ENCODE peak calls at places on chromosome 5, in seven cellular contexts. W, B, F, H, U, A and G are unnamed samples.

GRCh38 chr5:142095035-142095434 is 13.5 kb upstream of the NDFIP1 start:
- DNase-seq in B (no peak), F (no peak), U (no peak), H (no peak), A (no peak), W (no peak), G (no peak)

GRCh38 chr5:172905346-172905756 is 53.9 kb upstream of the RPL26L1 start:
- DNase-seq in B (no peak), H (no peak), A (no peak), U (no peak), F (no peak), W (no peak), G (peak; percentile 37)

GRCh38 chr5:160064979-160065619 is 54.2 kb downstream of the PWWP2A start:
- DNase-seq in A (no peak), H (no peak), F (peak; percentile 73), B (no peak), W (no peak), U (no peak), G (no peak)

GRCh38 chr5:138488481-138488945 is 23.2 kb downstream of the EGR1 start:
- DNase-seq in A (no peak), F (peak; percentile 26), H (no peak), B (peak; percentile 47), U (peak; percentile 45), W (no peak), G (no peak)

GRCh38 chr5:113749334-113749733 is 235.8 kb downstream of the YTHDC2 start:
- DNase-seq in A (no peak), F (no peak), U (no peak), B (no peak), H (no peak), W (no peak), G (no peak)

GRCh38 chr5:146894763-146895521 is 16.4 kb upstream of the PPP2R2B start:
- DNase-seq in F (no peak), W (no peak), H (no peak), A (no peak), B (no peak), U (no peak), G (no peak)

GRCh38 chr5:172647341-172648007 is 6.4 kb downstream of the NEURL1B start:
- DNase-seq in B (no peak), U (no peak), F (no peak), W (no peak), H (no peak), A (no peak), G (no peak)

GRCh38 chr5:53419247-53419646 is 61.2 kb upstream of the FST start:
- DNase-seq in F (no peak), U (peak; percentile 96), H (no peak), B (peak; percentile 97), W (no peak), A (no peak), G (peak; percentile 86)

GRCh38 chr5:171457208-171457981 is 37.9 kb downstream of the FGF18 start:
- DNase-seq in B (no peak), W (no peak), H (no peak), F (no peak), U (no peak), A (no peak), G (no peak)

GRCh38 chr5:10400411-10400810 is 41.3 kb upstream of the ROPN1L start:
- DNase-seq in H (no peak), B (no peak), A (no peak), U (no peak), F (no peak), W (no peak), G (no peak)

GRCh38 chr5:124398471-124398870 is 348.0 kb downstream of the ZNF608 start:
- DNase-seq in U (peak; percentile 37), H (no peak), W (no peak), F (no peak), A (no peak), B (no peak), G (peak; percentile 65)

GRCh38 chr5:73591102-73591695 is 25.7 kb downstream of the UTP15 start:
- DNase-seq in F (peak; percentile 85), A (no peak), U (peak; percentile 90), B (peak; percentile 97), W (peak; percentile 68), H (peak; percentile 26), G (peak; percentile 78)

GRCh38 chr5:10366310-10367297 is 13.1 kb downstream of the MARCHF6 start:
- DNase-seq in W (no peak), U (peak; percentile 84), B (peak; percentile 75), F (peak; percentile 45), A (no peak), H (no peak), G (peak; percentile 64)

GRCh38 chr5:102719886-102720285 is 35.2 kb upstream of the PAM start:
- DNase-seq in H (no peak), F (no peak), U (no peak), A (no peak), B (no peak), W (no peak), G (no peak)

GRCh38 chr5:163338-163620 is 28.0 kb upstream of the LRRC14B start:
- DNase-seq in W (no peak), U (no peak), A (no peak), B (no peak), F (no peak), H (no peak), G (no peak)

GRCh38 chr5:139660916-139661814 is 13.0 kb downstream of the CXXC5 start:
- DNase-seq in B (peak; percentile 93), F (peak; percentile 92), A (peak; percentile 90), W (peak; percentile 78), H (peak; percentile 87), U (peak; percentile 95), G (peak; percentile 96)

GRCh38 chr5:132556511-132557424 is at the start of gene RAD50:
- DNase-seq in W (peak; percentile 89), H (peak; percentile 93), U (peak; percentile 91), B (peak; percentile 90), A (peak; percentile 97), F (peak; percentile 96), G (peak; percentile 95)

GRCh38 chr5:148915224-148915803 is 88.9 kb downstream of the ADRB2 start:
- DNase-seq in A (no peak), H (no peak), B (no peak), F (no peak), W (no peak), U (no peak), G (no peak)

GRCh38 chr5:144812770-144813169 is 642.1 kb downstream of the KCTD16 start:
- DNase-seq in H (no peak), U (peak; percentile 86), W (no peak), F (peak; percentile 65), B (peak; percentile 96), A (no peak), G (peak; percentile 82)

GRCh38 chr5:149271195-149271716 is 403 bp upstream of the AFAP1L1 start:
- DNase-seq in F (peak; percentile 44), W (no peak), U (no peak), A (no peak), B (no peak), H (no peak), G (no peak)

GRCh38 chr5:72325566-72326297 is 5.6 kb downstream of the PTCD2 start:
- DNase-seq in H (no peak), B (peak; percentile 83), A (no peak), F (no peak), U (peak; percentile 81), W (no peak), G (peak; percentile 54)

GRCh38 chr5:173163219-173163618 is 18.9 kb downstream of the BNIP1 start:
- DNase-seq in W (peak; percentile 8), F (no peak), U (no peak), A (no peak), B (peak; percentile 10), H (no peak), G (peak; percentile 60)

GRCh38 chr5:2877520-2877919 is 126.0 kb upstream of the IRX2 start:
- DNase-seq in H (no peak), B (no peak), W (no peak), U (no peak), A (no peak), F (no peak), G (no peak)

GRCh38 chr5:83552275-83552674 is 80.7 kb downstream of the VCAN start:
- DNase-seq in F (no peak), U (no peak), H (no peak), B (peak; percentile 61), A (no peak), W (no peak), G (no peak)
- H3K4me3 ChIP-seq in F (no peak overlapping the region), U (no peak overlapping the region), H (no peak overlapping the region), B (no peak overlapping the region), A (no peak overlapping the region), W (no peak overlapping the region), G (no peak overlapping the region)

DNA sequence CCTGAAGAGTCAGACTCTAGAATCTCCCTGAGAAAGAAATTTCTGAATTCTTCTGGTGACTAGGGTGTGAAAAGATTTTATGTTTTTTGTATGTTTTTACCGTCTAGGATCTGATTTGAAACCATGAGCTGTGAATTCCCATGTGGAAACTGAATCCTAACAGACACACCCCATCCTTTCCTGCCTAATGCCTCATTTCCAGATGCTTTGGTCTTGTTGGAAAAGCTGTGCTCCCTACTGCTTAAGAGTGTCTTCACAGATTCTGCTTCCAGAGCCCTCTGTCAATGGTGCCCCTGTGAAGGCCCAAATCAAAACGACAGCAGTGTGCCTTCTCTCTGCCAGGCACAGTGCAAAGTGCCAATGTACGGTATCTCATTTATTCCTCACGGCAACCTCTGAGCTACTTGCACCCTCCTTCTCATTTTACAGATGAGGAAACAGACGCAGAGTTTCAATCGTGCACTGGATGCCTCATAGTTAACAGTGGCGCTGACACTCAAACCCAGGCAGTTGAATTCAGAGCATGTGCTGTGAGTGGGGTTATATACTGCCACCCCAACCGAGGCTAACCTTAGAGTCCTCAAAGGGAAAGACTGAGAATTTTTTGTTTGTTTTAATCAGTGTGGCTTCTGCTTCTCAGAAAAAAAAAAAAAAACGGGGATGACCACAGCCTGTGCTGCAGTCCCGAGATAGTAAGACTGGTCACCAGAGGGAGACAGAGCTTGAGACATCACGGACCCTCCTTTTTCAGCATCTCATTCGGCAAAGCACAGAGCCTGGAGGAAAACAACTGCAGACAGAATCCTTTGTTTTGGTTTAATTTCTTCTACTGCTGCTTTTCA is 188.4 kb downstream of the SNCAIP start:
- DNase-seq in H (no peak), F (peak; percentile 80), A (no peak), U (peak; percentile 60), W (peak; percentile 40), B (peak; percentile 69), G (peak; percentile 50)
- TF ChIP-seq CTCF in H (no peak), F (peak; percentile 72), A (peak; percentile 34), U (peak; percentile 75), W (peak; percentile 55), B (peak; percentile 64), G (peak; percentile 60)

DNA sequence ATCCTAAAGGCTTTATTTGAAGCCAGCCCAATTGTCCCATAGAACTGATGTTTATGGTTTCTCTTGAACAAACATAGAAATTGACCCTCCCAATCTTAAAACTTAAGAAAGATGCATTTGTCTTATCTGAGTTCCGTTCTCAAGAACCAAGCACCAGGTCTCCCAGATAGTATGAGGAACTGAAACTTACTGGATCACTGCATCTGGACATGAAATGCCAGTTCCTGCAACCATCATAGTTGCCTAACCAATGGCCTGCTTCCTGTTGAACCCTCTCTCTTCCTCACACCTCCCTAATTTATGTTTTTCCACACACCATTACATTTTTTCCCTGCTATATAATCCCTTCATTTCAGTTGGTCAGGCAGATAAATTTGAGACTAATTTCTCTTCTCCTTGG is 478.9 kb downstream of the HTR1A start:
- DNase-seq in A (no peak), B (no peak), W (no peak), H (no peak), F (no peak), U (no peak), G (no peak)
- H3K4me3 ChIP-seq in A (no peak overlapping the region), B (no peak overlapping the region), W (no peak overlapping the region), H (no peak overlapping the region), F (no peak overlapping the region), U (no peak overlapping the region), G (no peak overlapping the region)

DNA sequence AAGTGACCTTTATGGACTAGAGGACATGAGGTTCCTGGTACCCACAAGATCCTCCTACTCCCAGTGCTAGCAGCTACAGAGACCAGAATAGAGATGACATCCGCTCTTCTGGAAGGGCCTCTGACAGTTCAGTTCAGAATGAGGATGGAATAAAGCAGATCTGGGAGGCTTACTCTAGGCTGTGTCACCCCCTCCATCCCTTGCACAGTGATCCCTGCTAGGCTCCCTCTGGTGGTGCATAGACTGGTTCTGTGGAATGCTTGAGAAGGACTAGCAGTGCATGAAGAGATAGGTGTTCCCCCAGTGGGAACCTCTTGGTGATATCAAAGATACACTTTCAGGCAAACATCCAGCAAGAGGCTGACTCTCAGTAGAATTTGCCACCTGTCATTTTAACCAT is 83.0 kb downstream of the NPR3 start:
- DNase-seq in A (no peak), B (peak; percentile 59), W (no peak), F (no peak), H (no peak), U (peak; percentile 35), G (peak; percentile 62)
- TF ChIP-seq CTCF in A (no peak), B (peak; percentile 52), W (no peak), F (no peak), H (no peak), U (peak; percentile 62), G (peak; percentile 45)